ENCODE peak calls at places on chromosome 12, in nine cellular contexts. M is heart left ventricle, C is lower lobe of right lung, V is brain microvascular endothelial cell, U is IMR-90, F is body of pancreas, H is colonic mucosa, Q is HCT116, I is lung. J is an unnamed sample.

GRCh38 chr12:47828967-47829482 is 9.3 kb upstream of the HDAC7 start:
- DNase-seq in M (peak; percentile 87), C (peak; percentile 85), V (no peak), U (peak; percentile 59), F (peak; percentile 61), H (peak; percentile 85), Q (peak; percentile 41), I (peak; percentile 86), J (peak; percentile 63)

GRCh38 chr12:110348431-110349059 is 55.0 kb downstream of the ANAPC7 start:
- DNase-seq in M (no peak), C (no peak), V (no peak), U (no peak), F (no peak), H (no peak), Q (no peak), I (no peak), J (no peak)

GRCh38 chr12:111063296-111064026 is 143.1 kb upstream of the MYL2 start:
- DNase-seq in M (no peak), C (no peak), V (no peak), U (no peak), F (no peak), H (no peak), Q (no peak), I (no peak), J (no peak)

GRCh38 chr12:116263844-116264243 is 13.6 kb downstream of the MED13L start:
- DNase-seq in M (no peak), C (no peak), V (no peak), U (no peak), F (no peak), H (no peak), Q (no peak), I (no peak), J (no peak)

GRCh38 chr12:121915841-121916321 is 2.5 kb upstream of the CFAP251 start:
- DNase-seq in M (no peak), C (no peak), V (no peak), U (peak; percentile 68), F (no peak), H (no peak), Q (no peak), I (no peak), J (no peak)

GRCh38 chr12:106051853-106052531 is 86.8 kb downstream of the NUAK1 start:
- DNase-seq in M (no peak), C (no peak), V (no peak), U (peak; percentile 34), F (no peak), H (no peak), Q (no peak), I (no peak), J (no peak)

GRCh38 chr12:104694711-104695110 is 238.0 kb downstream of the CHST11 start:
- DNase-seq in M (no peak), C (no peak), V (no peak), U (no peak), F (no peak), H (no peak), Q (no peak), I (no peak), J (no peak)

GRCh38 chr12:27061317-27061716 is 21.1 kb downstream of the C12orf71 start:
- DNase-seq in M (no peak), C (no peak), V (no peak), U (no peak), F (no peak), H (no peak), Q (no peak), I (no peak), J (no peak)

GRCh38 chr12:120067084-120067869 is 49.3 kb downstream of the RAB35 start:
- DNase-seq in M (no peak), C (no peak), V (no peak), U (no peak), F (no peak), H (no peak), Q (no peak), I (no peak), J (no peak)

GRCh38 chr12:63706336-63706735 is 38.0 kb upstream of the DPY19L2 start:
- DNase-seq in M (no peak), C (no peak), V (no peak), U (no peak), F (no peak), H (no peak), Q (no peak), I (no peak), J (no peak)

GRCh38 chr12:13980548-13981295 is 680 bp downstream of the GRIN2B start:
- DNase-seq in M (no peak), C (no peak), V (no peak), U (no peak), F (peak; percentile 5), H (no peak), Q (no peak), I (no peak), J (no peak)

GRCh38 chr12:12735301-12735700 is 18.1 kb downstream of the CDKN1B start:
- DNase-seq in M (no peak), C (no peak), V (no peak), U (no peak), F (no peak), H (no peak), Q (no peak), I (no peak), J (peak; percentile 85)

GRCh38 chr12:79547044-79547734 is 143.6 kb downstream of the PAWR start:
- DNase-seq in M (no peak), C (no peak), V (peak; percentile 65), U (peak; percentile 82), F (peak; percentile 29), H (peak; percentile 38), Q (peak; percentile 78), I (peak; percentile 74), J (peak; percentile 84)

GRCh38 chr12:87930033-87930432 is 99.2 kb downstream of the C12orf50 start:
- DNase-seq in M (no peak), C (no peak), V (peak; percentile 85), U (peak; percentile 92), F (no peak), H (no peak), Q (no peak), I (no peak), J (peak; percentile 77)

GRCh38 chr12:122981587-122982493 is 1.4 kb downstream of the ARL6IP4 start:
- DNase-seq in M (peak; percentile 62), C (no peak), V (no peak), U (no peak), F (no peak), H (no peak), Q (no peak), I (no peak), J (no peak)

GRCh38 chr12:55142896-55143870 is 17.0 kb downstream of the OR9K2 start:
- DNase-seq in M (no peak), C (no peak), V (peak; percentile 51), U (peak; percentile 38), F (peak; percentile 55), H (peak; percentile 46), Q (peak; percentile 41), I (no peak), J (peak; percentile 31)

GRCh38 chr12:46377678-46378077 is 5.1 kb upstream of the SLC38A2 start:
- DNase-seq in M (no peak), C (no peak), V (peak; percentile 59), U (peak; percentile 72), F (no peak), H (no peak), Q (no peak), I (no peak), J (no peak)

GRCh38 chr12:78269620-78270019 is 438.9 kb downstream of the NAV3 start:
- DNase-seq in M (no peak), C (no peak), V (no peak), U (no peak), F (no peak), H (no peak), Q (no peak), I (no peak), J (no peak)

GRCh38 chr12:38588618-38589309 is 272.2 kb downstream of the ALG10B start:
- DNase-seq in M (no peak), C (no peak), V (no peak), U (no peak), F (no peak), H (no peak), Q (no peak), I (no peak), J (no peak)

GRCh38 chr12:124352839-124353238 is 57.9 kb downstream of the RFLNA start:
- DNase-seq in M (no peak), C (peak; percentile 86), V (peak; percentile 31), U (no peak), F (peak; percentile 56), H (peak; percentile 93), Q (no peak), I (peak; percentile 43), J (no peak)

GRCh38 chr12:532908-533565 is 73.3 kb downstream of the B4GALNT3 start:
- DNase-seq in M (no peak), C (no peak), V (peak; percentile 11), U (peak; percentile 64), F (no peak), H (no peak), Q (no peak), I (no peak), J (peak; percentile 79)

GRCh38 chr12:31890295-31891285 is 68.6 kb upstream of the RESF1 start:
- DNase-seq in M (no peak), C (no peak), V (no peak), U (no peak), F (no peak), H (no peak), Q (no peak), I (no peak), J (no peak)

GRCh38 chr12:31887109-31887811 is 72.0 kb upstream of the RESF1 start:
- DNase-seq in M (no peak), C (no peak), V (no peak), U (no peak), F (no peak), H (no peak), Q (no peak), I (no peak), J (no peak)
- H3K4me3 ChIP-seq in M (no peak overlapping the region), C (peak overlapping the region; percentile 33), V (no peak overlapping the region), U (no peak overlapping the region), F (no peak overlapping the region), H (no peak overlapping the region), Q (no peak overlapping the region), I (no peak overlapping the region), J (no peak overlapping the region)

DNA sequence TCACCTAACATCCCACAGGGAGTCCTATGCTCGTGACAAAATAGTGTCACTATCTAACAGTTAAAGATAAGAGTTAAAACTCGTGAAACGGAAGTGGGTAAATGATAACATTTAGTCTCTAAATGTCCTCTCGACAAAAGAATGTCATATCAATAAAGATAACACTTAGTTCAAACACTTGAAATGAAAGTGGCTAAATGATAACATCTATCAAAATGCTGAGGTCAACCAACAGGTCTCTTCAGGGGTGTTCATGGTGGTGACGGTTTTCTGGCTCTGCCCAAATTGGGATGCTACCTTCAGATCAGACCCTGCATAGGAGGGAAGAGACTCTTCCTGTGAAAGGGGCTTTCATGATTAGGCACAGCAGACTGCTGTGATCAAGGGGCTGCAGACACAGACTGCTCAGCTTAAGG is 22.1 kb downstream of the IL26 start:
- DNase-seq in M (no peak), C (no peak), V (no peak), U (no peak), F (no peak), H (no peak), Q (no peak), I (no peak), J (no peak)
- H3K27me3 ChIP-seq in M (no peaks in the 10 kb centered on the region), C (peaks cover 4% of the 10 kb centered on the region), V (peaks cover 2% of the 10 kb centered on the region), U (peaks cover 4% of the 10 kb centered on the region), F (no peaks in the 10 kb centered on the region), H (no peaks in the 10 kb centered on the region), Q (no peaks in the 10 kb centered on the region), I (peaks cover 4% of the 10 kb centered on the region), J (no peaks in the 10 kb centered on the region)

GRCh38 chr12:51589557-51590176 is 1.4 kb upstream of the SCN8A start:
- DNase-seq in M (no peak), C (no peak), V (no peak), U (no peak), F (no peak), H (no peak), Q (no peak), I (no peak), J (no peak)
- H3K4me3 ChIP-seq in M (no peak overlapping the region), C (no peak overlapping the region), V (no peak overlapping the region), U (no peak overlapping the region), F (no peak overlapping the region), H (no peak overlapping the region), Q (peak overlapping the region; percentile 51), I (no peak overlapping the region), J (peak overlapping the region; percentile 58)

GRCh38 chr12:132584472-132584871 is 25.9 kb downstream of the LRCOL1 start:
- DNase-seq in M (no peak), C (no peak), V (no peak), U (no peak), F (no peak), H (no peak), Q (no peak), I (no peak), J (no peak)
- H3K27me3 ChIP-seq in M (no peaks in the 10 kb centered on the region), C (no peaks in the 10 kb centered on the region), V (peaks cover 9% of the 10 kb centered on the region), U (peaks cover 6% of the 10 kb centered on the region), F (no peaks in the 10 kb centered on the region), H (no peaks in the 10 kb centered on the region), Q (no peaks in the 10 kb centered on the region), I (no peaks in the 10 kb centered on the region), J (no peaks in the 10 kb centered on the region)

J was measured in MG63.